ENCODE peak calls at places on chromosomes 3 and 15, in seven cellular contexts. B is CD8-positive, alpha-beta T cell; A is breast epithelium; U is brain microvascular endothelial cell; G is uterus; N is esophagus muscularis mucosa; P is HepG2. R is an unnamed sample. For H3K36me3, the result is how much of the 10 kb centered on the place peaks cover.

GRCh38 chr15:89893027-89893426 is 767 bp downstream of the AP3S2 start:
- DNase-seq in G (no peak), B (no peak), U (no peak), N (no peak), A (no peak), P (no peak), R (no peak)

GRCh38 chr3:61847784-61848462 is 286.6 kb downstream of the PTPRG start:
- DNase-seq in B (no peak), G (peak), A (no peak), U (no peak), N (no peak), P (peak), R (no peak)

GRCh38 chr3:25594007-25594502 is 70.7 kb downstream of the TOP2B start:
- DNase-seq in U (peak), G (no peak), B (no peak), A (no peak), P (peak), N (no peak), R (peak)

GRCh38 chr3:197239857-197240256 is 58.6 kb downstream of the DLG1 start:
- DNase-seq in N (no peak), B (no peak), A (no peak), P (no peak), U (no peak), G (no peak), R (no peak)

GRCh38 chr15:73697033-73697467 is 12.9 kb downstream of the CD276 start:
- DNase-seq in U (peak), A (peak), N (peak), P (no peak), G (peak), B (peak), R (peak)

GRCh38 chr3:124774305-124774673 is 44.0 kb downstream of the UMPS start:
- DNase-seq in B (no peak), N (no peak), U (peak), G (peak), P (no peak), A (peak), R (peak)

GRCh38 chr3:156628095-156628690 is 46.2 kb upstream of the TIPARP start:
- DNase-seq in G (no peak), U (no peak), B (no peak), A (no peak), N (no peak), P (peak), R (no peak)

GRCh38 chr3:81302045-81302444 is 459.4 kb downstream of the GBE1 start:
- DNase-seq in G (no peak), U (peak), N (no peak), P (peak), A (no peak), B (no peak), R (peak)

GRCh38 chr15:71348597-71348996 is 233.3 kb downstream of the THSD4 start:
- DNase-seq in U (no peak), B (no peak), G (no peak), N (no peak), A (no peak), P (no peak), R (no peak)

GRCh38 chr3:181859518-181859917 is 147.8 kb downstream of the SOX2 start:
- DNase-seq in A (no peak), B (no peak), P (no peak), N (no peak), G (no peak), U (no peak), R (no peak)

DNA sequence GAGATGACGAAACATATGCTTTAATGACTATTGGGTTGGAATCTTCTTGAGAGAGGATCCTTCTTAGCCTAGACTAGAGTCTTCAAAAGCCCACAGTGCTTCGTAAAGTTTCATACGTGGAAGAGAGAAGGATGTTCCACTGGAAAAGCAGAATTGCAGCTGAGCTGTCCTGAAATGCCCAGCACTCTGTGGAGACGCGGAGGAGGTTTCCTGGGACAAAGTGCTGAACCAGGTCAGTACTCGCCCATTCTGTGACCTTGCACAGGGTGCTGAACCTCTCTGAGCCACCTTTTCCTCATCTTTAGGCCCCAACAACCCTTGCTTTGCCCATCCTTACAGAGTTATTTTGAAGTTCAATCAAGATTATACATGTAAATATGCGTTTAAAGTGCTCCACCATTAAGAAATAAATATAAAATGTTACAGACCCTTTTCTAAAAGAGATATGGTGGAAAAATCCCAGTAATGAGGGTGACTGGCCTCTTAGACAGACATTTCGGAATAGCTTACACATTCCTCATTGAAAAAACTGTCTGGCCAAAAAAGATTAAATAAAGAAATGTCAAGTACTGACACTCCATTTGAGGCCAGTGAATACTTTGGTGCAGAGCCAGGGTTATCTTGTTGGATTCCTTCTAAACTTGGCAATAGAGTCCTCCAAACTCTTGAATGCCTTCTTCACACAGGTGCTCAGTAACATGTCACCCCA is 4.2 kb upstream of the MAGEF1 start:
- DNase-seq in G (no peak), U (no peak), N (no peak), B (no peak), A (no peak), P (no peak), R (no peak)
- H3K27ac ChIP-seq in G (peak), U (no peak), N (peak), B (no peak), A (peak), P (no peak), R (peak)

GRCh38 chr15:66864871-66865281 is 162.8 kb downstream of the SMAD6 start:
- DNase-seq in N (peak), U (no peak), G (no peak), A (no peak), P (no peak), B (no peak), R (no peak)
- H3K36me3 ChIP-seq in N (under half), U (under half), G (under half), A (under half), P (under half), B (under half), R (under half)

GRCh38 chr15:62797171-62797570 is 245.4 kb upstream of the TPM1 start:
- DNase-seq in A (no peak), P (no peak), U (no peak), G (no peak), N (no peak), B (no peak), R (no peak)

GRCh38 chr15:62798536-62798935 is 244.0 kb upstream of the TPM1 start:
- DNase-seq in B (no peak), U (no peak), P (no peak), G (no peak), N (no peak), A (no peak), R (peak)

GRCh38 chr15:62802612-62803011 is 239.9 kb upstream of the TPM1 start:
- DNase-seq in G (no peak), B (no peak), N (no peak), P (no peak), U (no peak), A (no peak), R (no peak)

GRCh38 chr15:62799037-62799436 is 243.5 kb upstream of the TPM1 start:
- DNase-seq in P (no peak), B (no peak), G (no peak), U (no peak), N (no peak), A (no peak), R (no peak)

GRCh38 chr15:62799919-62800318 is 242.6 kb upstream of the TPM1 start:
- DNase-seq in G (no peak), N (no peak), A (no peak), P (no peak), U (no peak), B (no peak), R (no peak)
- H3K27ac ChIP-seq in G (no peak), N (peak), A (no peak), P (no peak), U (no peak), B (no peak), R (no peak)

GRCh38 chr3:9379327-9379726 is 16.5 kb downstream of the THUMPD3 start:
- DNase-seq in G (no peak), A (no peak), P (no peak), N (no peak), U (no peak), B (no peak), R (no peak)
- H3K36me3 ChIP-seq in G (under half), A (under half), P (half or more), N (half or more), U (under half), B (under half), R (half or more)

GRCh38 chr3:27536451-27536850 is 52.3 kb upstream of the SLC4A7 start:
- DNase-seq in N (no peak), A (no peak), U (no peak), P (no peak), G (no peak), B (no peak), R (no peak)
- H3K27ac ChIP-seq in N (no peak), A (peak), U (no peak), P (no peak), G (no peak), B (no peak), R (no peak)

GRCh38 chr3:113677745-113678144 is 18.7 kb downstream of the USF3 start:
- DNase-seq in N (no peak), U (no peak), B (no peak), A (no peak), G (no peak), P (no peak), R (no peak)

GRCh38 chr3:113673593-113673992 is 22.8 kb downstream of the USF3 start:
- DNase-seq in U (no peak), G (no peak), P (no peak), A (no peak), B (no peak), N (no peak), R (no peak)

GRCh38 chr3:113678773-113679172 is 17.7 kb downstream of the USF3 start:
- DNase-seq in U (no peak), A (no peak), P (no peak), N (no peak), G (no peak), B (no peak), R (no peak)

GRCh38 chr3:113676252-113676651 is 20.2 kb downstream of the USF3 start:
- DNase-seq in B (no peak), A (no peak), U (no peak), G (no peak), N (no peak), P (no peak), R (no peak)
- H3K36me3 ChIP-seq in B (under half), A (under half), U (under half), G (under half), N (under half), P (under half), R (under half)

R was measured in A673.